ENCODE peak calls at places on chromosomes 2 and 18, in ten cellular contexts. One of them, this sample, is unnamed. For H3K27me3, the result is how much of the 10 kb centered on the place peaks cover.

GRCh38 chr2:98730053-98730850 is 680 bp downstream of the MGAT4A start:
- DNase-seq in breast epithelium: peak
- DNase-seq in adrenal gland: peak
- DNase-seq in ovary: peak
- DNase-seq in tibial nerve: peak
- DNase-seq in HCT116: no peak
- DNase-seq in body of pancreas: peak
- DNase-seq in right lobe of liver: peak
- DNase-seq in heart left ventricle: peak
- DNase-seq in K562: no peak
- DNase-seq in this sample: peak

GRCh38 chr2:27965841-27966240 is 75.3 kb downstream of the BABAM2 start:
- DNase-seq in breast epithelium: no peak
- DNase-seq in adrenal gland: no peak
- DNase-seq in ovary: no peak
- DNase-seq in tibial nerve: no peak
- DNase-seq in HCT116: no peak
- DNase-seq in body of pancreas: no peak
- DNase-seq in right lobe of liver: no peak
- DNase-seq in heart left ventricle: no peak
- DNase-seq in K562: no peak
- DNase-seq in this sample: no peak

GRCh38 chr2:6916736-6917070 is 509 bp upstream of the RNF144A start:
- DNase-seq in breast epithelium: no peak
- DNase-seq in adrenal gland: no peak
- DNase-seq in ovary: no peak
- DNase-seq in tibial nerve: no peak
- DNase-seq in HCT116: no peak
- DNase-seq in body of pancreas: no peak
- DNase-seq in right lobe of liver: no peak
- DNase-seq in heart left ventricle: no peak
- DNase-seq in K562: no peak
- DNase-seq in this sample: no peak

GRCh38 chr18:57640236-57640635 is 18.6 kb upstream of the NARS1 start:
- DNase-seq in breast epithelium: no peak
- DNase-seq in adrenal gland: no peak
- DNase-seq in ovary: no peak
- DNase-seq in tibial nerve: no peak
- DNase-seq in HCT116: no peak
- DNase-seq in body of pancreas: no peak
- DNase-seq in right lobe of liver: no peak
- DNase-seq in heart left ventricle: no peak
- DNase-seq in K562: no peak
- DNase-seq in this sample: no peak

GRCh38 chr2:20986540-20986939 is 57.3 kb downstream of the APOB start:
- DNase-seq in breast epithelium: no peak
- DNase-seq in adrenal gland: peak
- DNase-seq in ovary: no peak
- DNase-seq in tibial nerve: no peak
- DNase-seq in HCT116: no peak
- DNase-seq in body of pancreas: no peak
- DNase-seq in right lobe of liver: no peak
- DNase-seq in heart left ventricle: no peak
- DNase-seq in K562: no peak
- DNase-seq in this sample: no peak

GRCh38 chr2:104890670-104891069 is 36.8 kb downstream of the POU3F3 start:
- DNase-seq in breast epithelium: no peak
- DNase-seq in adrenal gland: no peak
- DNase-seq in ovary: no peak
- DNase-seq in tibial nerve: no peak
- DNase-seq in HCT116: no peak
- DNase-seq in body of pancreas: no peak
- DNase-seq in right lobe of liver: no peak
- DNase-seq in heart left ventricle: no peak
- DNase-seq in K562: no peak
- DNase-seq in this sample: no peak

GRCh38 chr18:74446178-74446577 is 10.9 kb downstream of the DIPK1C start:
- DNase-seq in breast epithelium: no peak
- DNase-seq in adrenal gland: no peak
- DNase-seq in ovary: no peak
- DNase-seq in tibial nerve: no peak
- DNase-seq in HCT116: no peak
- DNase-seq in body of pancreas: no peak
- DNase-seq in right lobe of liver: no peak
- DNase-seq in heart left ventricle: no peak
- DNase-seq in K562: no peak
- DNase-seq in this sample: no peak

GRCh38 chr18:1906421-1906820 is 664.9 kb downstream of the METTL4 start:
- DNase-seq in breast epithelium: no peak
- DNase-seq in adrenal gland: no peak
- DNase-seq in ovary: no peak
- DNase-seq in tibial nerve: no peak
- DNase-seq in HCT116: no peak
- DNase-seq in body of pancreas: no peak
- DNase-seq in right lobe of liver: no peak
- DNase-seq in heart left ventricle: no peak
- DNase-seq in K562: no peak
- DNase-seq in this sample: no peak

GRCh38 chr18:28267878-28268625 is 91.1 kb upstream of the CDH2 start:
- DNase-seq in breast epithelium: no peak
- DNase-seq in adrenal gland: no peak
- DNase-seq in ovary: no peak
- DNase-seq in tibial nerve: no peak
- DNase-seq in HCT116: no peak
- DNase-seq in body of pancreas: no peak
- DNase-seq in right lobe of liver: no peak
- DNase-seq in heart left ventricle: no peak
- DNase-seq in K562: no peak
- DNase-seq in this sample: no peak

GRCh38 chr2:119739580-119740255 is 20.0 kb upstream of the PTPN4 start:
- DNase-seq in breast epithelium: no peak
- DNase-seq in adrenal gland: no peak
- DNase-seq in ovary: no peak
- DNase-seq in tibial nerve: no peak
- DNase-seq in HCT116: no peak
- DNase-seq in body of pancreas: no peak
- DNase-seq in right lobe of liver: no peak
- DNase-seq in heart left ventricle: no peak
- DNase-seq in K562: no peak
- DNase-seq in this sample: no peak

GRCh38 chr2:211930331-211930730 is 608.3 kb downstream of the ERBB4 start:
- DNase-seq in breast epithelium: no peak
- DNase-seq in adrenal gland: no peak
- DNase-seq in ovary: no peak
- DNase-seq in tibial nerve: no peak
- DNase-seq in HCT116: no peak
- DNase-seq in body of pancreas: no peak
- DNase-seq in right lobe of liver: no peak
- DNase-seq in heart left ventricle: no peak
- DNase-seq in K562: no peak
- DNase-seq in this sample: no peak

GRCh38 chr2:136126021-136126420 is 8.1 kb upstream of the CXCR4 start:
- DNase-seq in breast epithelium: no peak
- DNase-seq in adrenal gland: no peak
- DNase-seq in ovary: no peak
- DNase-seq in tibial nerve: no peak
- DNase-seq in HCT116: no peak
- DNase-seq in body of pancreas: no peak
- DNase-seq in right lobe of liver: no peak
- DNase-seq in heart left ventricle: no peak
- DNase-seq in K562: no peak
- DNase-seq in this sample: no peak

GRCh38 chr2:139769633-139770032 is 989.4 kb upstream of the NXPH2 start:
- DNase-seq in breast epithelium: no peak
- DNase-seq in adrenal gland: no peak
- DNase-seq in ovary: no peak
- DNase-seq in tibial nerve: no peak
- DNase-seq in HCT116: no peak
- DNase-seq in body of pancreas: no peak
- DNase-seq in right lobe of liver: no peak
- DNase-seq in heart left ventricle: no peak
- DNase-seq in K562: no peak
- DNase-seq in this sample: no peak

GRCh38 chr18:79466591-79466990 is 70.9 kb downstream of the NFATC1 start:
- DNase-seq in breast epithelium: no peak
- DNase-seq in adrenal gland: no peak
- DNase-seq in ovary: no peak
- DNase-seq in tibial nerve: no peak
- DNase-seq in HCT116: no peak
- DNase-seq in body of pancreas: no peak
- DNase-seq in right lobe of liver: no peak
- DNase-seq in heart left ventricle: no peak
- DNase-seq in K562: no peak
- DNase-seq in this sample: peak
- H3K27me3 ChIP-seq in breast epithelium: under half
- H3K27me3 ChIP-seq in adrenal gland: under half
- H3K27me3 ChIP-seq in ovary: under half
- H3K27me3 ChIP-seq in tibial nerve: under half
- H3K27me3 ChIP-seq in HCT116: under half
- H3K27me3 ChIP-seq in body of pancreas: under half
- H3K27me3 ChIP-seq in right lobe of liver: under half
- H3K27me3 ChIP-seq in heart left ventricle: under half
- H3K27me3 ChIP-seq in K562: under half
- H3K27me3 ChIP-seq in this sample: under half

DNA sequence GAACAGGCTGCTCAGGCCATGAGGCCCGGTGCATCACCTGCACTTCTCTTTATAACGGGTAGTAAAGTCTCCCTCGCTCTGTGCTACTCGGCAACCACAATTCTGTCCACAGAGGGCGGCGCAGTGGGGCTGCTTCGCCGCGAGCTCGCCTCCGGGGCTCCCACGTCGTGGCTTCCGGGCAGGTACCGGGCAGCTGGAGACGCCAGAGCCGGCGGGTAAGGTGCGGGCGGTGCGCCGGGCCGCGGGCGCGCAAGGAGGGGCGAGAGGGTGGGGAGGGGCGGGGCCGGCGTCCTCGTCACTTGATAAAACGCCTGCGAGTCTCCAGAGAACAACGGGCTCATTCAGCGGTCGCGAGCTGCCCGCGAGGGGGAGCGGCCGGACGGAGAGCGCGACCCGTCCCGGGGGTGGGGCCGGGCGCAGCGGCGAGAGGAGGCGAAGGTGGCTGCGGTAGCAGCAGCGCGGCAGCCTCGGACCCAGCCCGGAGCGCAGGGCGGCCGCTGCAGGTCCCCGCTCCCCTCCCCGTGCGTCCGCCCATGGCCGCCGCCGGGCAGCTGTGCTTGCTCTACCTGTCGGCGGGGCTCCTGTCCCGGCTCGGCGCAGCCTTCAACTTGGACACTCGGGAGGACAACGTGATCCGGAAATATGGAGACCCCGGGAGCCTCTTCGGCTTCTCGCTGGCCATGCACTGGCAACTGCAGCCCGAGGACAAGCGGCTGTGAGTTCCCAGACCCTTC is at the start of gene ITGA6:
- DNase-seq in breast epithelium: peak
- DNase-seq in adrenal gland: peak
- DNase-seq in ovary: peak
- DNase-seq in tibial nerve: peak
- DNase-seq in HCT116: peak
- DNase-seq in body of pancreas: peak
- DNase-seq in right lobe of liver: peak
- DNase-seq in heart left ventricle: peak
- DNase-seq in K562: peak
- DNase-seq in this sample: peak
- TF ChIP-seq POLR2A in breast epithelium: no peak
- TF ChIP-seq POLR2A in adrenal gland: peak
- TF ChIP-seq POLR2A in ovary: peak
- TF ChIP-seq POLR2A in tibial nerve: peak
- TF ChIP-seq POLR2A in HCT116: peak
- TF ChIP-seq POLR2A in body of pancreas: peak
- TF ChIP-seq POLR2A in right lobe of liver: peak
- TF ChIP-seq POLR2A in heart left ventricle: peak
- TF ChIP-seq POLR2A in K562: no peak
- TF ChIP-seq POLR2A in this sample: peak

DNA sequence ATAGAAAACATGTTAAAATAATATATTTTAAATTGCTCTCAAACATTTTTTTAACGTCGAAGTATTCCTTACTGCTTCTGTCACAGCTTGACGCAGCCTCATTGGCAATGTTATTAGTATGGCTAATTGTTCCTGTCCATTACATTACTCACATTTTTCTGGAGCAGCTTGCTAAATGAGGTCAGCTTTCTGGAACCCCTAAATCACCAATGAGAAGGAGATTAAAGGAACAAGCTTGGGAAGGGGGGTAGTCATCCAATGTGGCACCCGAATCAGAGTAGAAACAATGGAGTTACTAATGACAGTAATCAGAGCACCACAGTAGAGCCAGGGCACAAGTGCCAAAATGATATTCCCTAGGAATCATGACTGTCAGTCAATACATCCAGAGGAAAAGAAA is 5.1 kb downstream of the NEUROD1 start:
- DNase-seq in breast epithelium: no peak
- DNase-seq in adrenal gland: no peak
- DNase-seq in ovary: no peak
- DNase-seq in tibial nerve: no peak
- DNase-seq in HCT116: no peak
- DNase-seq in body of pancreas: no peak
- DNase-seq in right lobe of liver: no peak
- DNase-seq in heart left ventricle: no peak
- DNase-seq in K562: no peak
- DNase-seq in this sample: no peak
- H3K27me3 ChIP-seq in breast epithelium: under half
- H3K27me3 ChIP-seq in adrenal gland: under half
- H3K27me3 ChIP-seq in ovary: under half
- H3K27me3 ChIP-seq in tibial nerve: under half
- H3K27me3 ChIP-seq in HCT116: under half
- H3K27me3 ChIP-seq in body of pancreas: under half
- H3K27me3 ChIP-seq in right lobe of liver: under half
- H3K27me3 ChIP-seq in heart left ventricle: half or more
- H3K27me3 ChIP-seq in K562: under half
- H3K27me3 ChIP-seq in this sample: half or more

GRCh38 chr2:177449159-177449558 is 56.6 kb downstream of the AGPS start:
- DNase-seq in breast epithelium: no peak
- DNase-seq in adrenal gland: no peak
- DNase-seq in ovary: no peak
- DNase-seq in tibial nerve: no peak
- DNase-seq in HCT116: no peak
- DNase-seq in body of pancreas: no peak
- DNase-seq in right lobe of liver: no peak
- DNase-seq in heart left ventricle: no peak
- DNase-seq in K562: no peak
- DNase-seq in this sample: no peak

GRCh38 chr2:177448031-177448430 is 55.5 kb downstream of the AGPS start:
- DNase-seq in breast epithelium: no peak
- DNase-seq in adrenal gland: no peak
- DNase-seq in ovary: no peak
- DNase-seq in tibial nerve: no peak
- DNase-seq in HCT116: no peak
- DNase-seq in body of pancreas: no peak
- DNase-seq in right lobe of liver: no peak
- DNase-seq in heart left ventricle: no peak
- DNase-seq in K562: no peak
- DNase-seq in this sample: no peak

DNA sequence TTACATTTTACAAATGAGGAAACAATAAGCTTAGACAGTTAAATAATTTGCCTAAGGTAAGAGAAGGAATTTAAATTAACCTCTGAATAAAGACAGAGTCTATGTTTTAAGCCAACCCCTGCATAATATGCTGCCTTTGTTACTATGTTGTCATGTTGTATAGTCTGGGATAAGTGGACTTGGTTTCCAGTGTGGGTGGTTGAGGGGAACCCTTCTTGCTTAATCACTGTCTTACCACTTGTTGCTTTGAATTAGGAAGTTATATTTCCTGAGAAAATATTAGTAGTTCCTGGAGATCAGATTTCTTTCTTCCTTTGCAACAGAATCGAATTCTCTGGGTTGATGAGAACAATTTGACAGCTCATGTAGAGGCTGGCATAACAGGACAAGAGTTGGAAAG is 52.6 kb downstream of the AGPS start:
- DNase-seq in breast epithelium: no peak
- DNase-seq in adrenal gland: no peak
- DNase-seq in ovary: no peak
- DNase-seq in tibial nerve: no peak
- DNase-seq in HCT116: no peak
- DNase-seq in body of pancreas: no peak
- DNase-seq in right lobe of liver: no peak
- DNase-seq in heart left ventricle: no peak
- DNase-seq in K562: no peak
- DNase-seq in this sample: no peak
- TF ChIP-seq POLR2A in breast epithelium: no peak
- TF ChIP-seq POLR2A in adrenal gland: no peak
- TF ChIP-seq POLR2A in ovary: no peak
- TF ChIP-seq POLR2A in tibial nerve: no peak
- TF ChIP-seq POLR2A in HCT116: no peak
- TF ChIP-seq POLR2A in body of pancreas: no peak
- TF ChIP-seq POLR2A in right lobe of liver: no peak
- TF ChIP-seq POLR2A in heart left ventricle: no peak
- TF ChIP-seq POLR2A in K562: no peak
- TF ChIP-seq POLR2A in this sample: no peak